ENCODE peak calls at places on chromosome 1, in nine cellular contexts. O is foreskin fibroblast; G is RWPE1; X is neural crest cell; Y is choroid plexus epithelial cell; I is NCI-H1048; W is M059J; D is NCI-H2081; P is stimulated activated CD4-positive, alpha-beta T cell treated with anti-CD3 and anti-CD28 coated beads, Interleukin-4, amount 100 ng/mL, for 24 hours. C is an unnamed sample.

GRCh38 chr1:27773732-27774445 is 870 bp downstream of the STX12 start:
- DNase-seq in O (peak; percentile 34), G (no peak), X (no peak), Y (peak; percentile 52), I (no peak), W (peak; percentile 37), D (no peak), P (no peak), C (no peak)

GRCh38 chr1:201505505-201505893 is 1.4 kb downstream of the CSRP1 start:
- DNase-seq in O (peak; percentile 46), G (peak; percentile 85), X (no peak), Y (peak; percentile 70), I (no peak), W (peak; percentile 86), D (peak; percentile 49), P (no peak), C (no peak)

GRCh38 chr1:52554756-52555155 is 1.9 kb upstream of the TUT4 start:
- DNase-seq in O (peak; percentile 60), G (no peak), X (no peak), Y (no peak), I (no peak), W (no peak), D (peak; percentile 42), P (no peak), C (no peak)

GRCh38 chr1:234988160-234988528 is 140.5 kb downstream of the TOMM20 start:
- DNase-seq in O (no peak), G (no peak), X (no peak), Y (no peak), I (no peak), W (no peak), D (no peak), P (no peak), C (no peak)

GRCh38 chr1:1318131-1318652 is 6.3 kb downstream of the INTS11 start:
- DNase-seq in O (peak; percentile 96), G (no peak), X (no peak), Y (peak; percentile 97), I (no peak), W (peak; percentile 98), D (peak; percentile 73), P (no peak), C (no peak)

GRCh38 chr1:154237435-154237834 is 16.7 kb downstream of the UBAP2L start:
- DNase-seq in O (no peak), G (no peak), X (no peak), Y (no peak), I (no peak), W (no peak), D (no peak), P (no peak), C (no peak)

GRCh38 chr1:220457982-220458381 is 70.0 kb upstream of the MARK1 start:
- DNase-seq in O (no peak), G (no peak), X (no peak), Y (no peak), I (no peak), W (no peak), D (no peak), P (no peak), C (no peak)

GRCh38 chr1:117034791-117035290 is 25.3 kb upstream of the TTF2 start:
- DNase-seq in O (no peak), G (no peak), X (no peak), Y (no peak), I (no peak), W (no peak), D (no peak), P (no peak), C (no peak)

GRCh38 chr1:47650205-47650604 is 212.4 kb downstream of the FOXD2 start:
- DNase-seq in O (peak; percentile 32), G (peak; percentile 92), X (no peak), Y (peak; percentile 91), I (no peak), W (peak; percentile 91), D (peak; percentile 61), P (no peak), C (no peak)

GRCh38 chr1:172960019-172960418 is 90.7 kb downstream of the TNFSF18 start:
- DNase-seq in O (peak; percentile 62), G (no peak), X (no peak), Y (peak; percentile 53), I (no peak), W (peak; percentile 56), D (no peak), P (no peak), C (no peak)

GRCh38 chr1:232267092-232267836 is 362.7 kb downstream of the SIPA1L2 start:
- DNase-seq in O (no peak), G (no peak), X (no peak), Y (no peak), I (no peak), W (no peak), D (no peak), P (no peak), C (no peak)

GRCh38 chr1:154219511-154219910 is 1.2 kb upstream of the UBAP2L start:
- DNase-seq in O (peak; percentile 55), G (no peak), X (no peak), Y (peak; percentile 58), I (no peak), W (peak; percentile 21), D (no peak), P (peak; percentile 10), C (no peak)

C was measured in hypothalamus.